ENCODE peak calls at places on chromosomes 4 and X, in five cellular contexts. One of them, this sample, is unnamed.

GRCh38 chrX:16386126-16386525 is 218.8 kb downstream of the MAGEB17 start:
- DNase-seq in IMR-90: peak; percentile 15
- DNase-seq in H9: no peak
- DNase-seq in neuronal stem cell: no peak
- DNase-seq in H1: no peak
- DNase-seq in this sample: no peak

GRCh38 chr4:57303012-57303751 is 193.0 kb upstream of the IGFBP7 start:
- DNase-seq in IMR-90: no peak
- DNase-seq in H9: no peak
- DNase-seq in neuronal stem cell: no peak
- DNase-seq in H1: no peak
- DNase-seq in this sample: peak; percentile 16

GRCh38 chrX:48696301-48697181 is at the start of gene SUV39H1:
- DNase-seq in IMR-90: peak; percentile 81
- DNase-seq in H9: peak; percentile 86
- DNase-seq in neuronal stem cell: peak; percentile 75
- DNase-seq in H1: no peak
- DNase-seq in this sample: peak; percentile 89

GRCh38 chr4:189301692-189302091 is 639.0 kb upstream of the FRG1 start:
- DNase-seq in IMR-90: no peak
- DNase-seq in H9: no peak
- DNase-seq in neuronal stem cell: no peak
- DNase-seq in H1: no peak
- DNase-seq in this sample: no peak

GRCh38 chr4:150593996-150594395 is 12.0 kb downstream of the MAB21L2 start:
- DNase-seq in IMR-90: peak; percentile 36
- DNase-seq in H9: no peak
- DNase-seq in neuronal stem cell: no peak
- DNase-seq in H1: no peak
- DNase-seq in this sample: peak; percentile 33

GRCh38 chr4:41644288-41644914 is 104.1 kb downstream of the PHOX2B start:
- DNase-seq in IMR-90: peak; percentile 16
- DNase-seq in H9: peak; percentile 93
- DNase-seq in neuronal stem cell: peak; percentile 81
- DNase-seq in H1: peak; percentile 67
- DNase-seq in this sample: peak; percentile 67

GRCh38 chrX:3638280-3638873 is 75.1 kb downstream of the PRKX start:
- DNase-seq in IMR-90: peak; percentile 48
- DNase-seq in H9: no peak
- DNase-seq in neuronal stem cell: peak; percentile 23
- DNase-seq in H1: no peak
- DNase-seq in this sample: peak; percentile 40

GRCh38 chr4:107153228-107153627 is 117.1 kb upstream of the DKK2 start:
- DNase-seq in IMR-90: no peak
- DNase-seq in H9: peak; percentile 72
- DNase-seq in neuronal stem cell: peak; percentile 4
- DNase-seq in H1: peak; percentile 36
- DNase-seq in this sample: no peak

GRCh38 chr4:146161243-146161642 is 14.3 kb upstream of the LSM6 start:
- DNase-seq in IMR-90: no peak
- DNase-seq in H9: no peak
- DNase-seq in neuronal stem cell: no peak
- DNase-seq in H1: no peak
- DNase-seq in this sample: no peak

GRCh38 chrX:42530027-42530426 is 247.9 kb downstream of the PPP1R2C start:
- DNase-seq in IMR-90: peak; percentile 28
- DNase-seq in H9: no peak
- DNase-seq in neuronal stem cell: no peak
- DNase-seq in H1: no peak
- DNase-seq in this sample: peak; percentile 3

GRCh38 chr4:150302553-150302952 is 224.3 kb downstream of the DCLK2 start:
- DNase-seq in IMR-90: peak; percentile 98
- DNase-seq in H9: no peak
- DNase-seq in neuronal stem cell: no peak
- DNase-seq in H1: no peak
- DNase-seq in this sample: peak; percentile 96

GRCh38 chrX:108485960-108486359 is 46.3 kb downstream of the COL4A5 start:
- DNase-seq in IMR-90: no peak
- DNase-seq in H9: no peak
- DNase-seq in neuronal stem cell: no peak
- DNase-seq in H1: no peak
- DNase-seq in this sample: no peak

GRCh38 chrX:108484251-108484650 is 44.6 kb downstream of the COL4A5 start:
- DNase-seq in IMR-90: no peak
- DNase-seq in H9: no peak
- DNase-seq in neuronal stem cell: no peak
- DNase-seq in H1: no peak
- DNase-seq in this sample: no peak
- H3K4ac ChIP-seq in IMR-90: no peak overlapping the region
- H3K4ac ChIP-seq in H9: no peak overlapping the region
- H3K4ac ChIP-seq in neuronal stem cell: no peak overlapping the region
- H3K4ac ChIP-seq in H1: no peak overlapping the region
- H3K4ac ChIP-seq in this sample: no peak overlapping the region

GRCh38 chr4:174537634-174538033 is 15.3 kb upstream of the HPGD start:
- DNase-seq in IMR-90: no peak
- DNase-seq in H9: no peak
- DNase-seq in neuronal stem cell: no peak
- DNase-seq in H1: no peak
- DNase-seq in this sample: no peak

GRCh38 chr4:174538123-174538875 is 16.0 kb upstream of the HPGD start:
- DNase-seq in IMR-90: no peak
- DNase-seq in H9: no peak
- DNase-seq in neuronal stem cell: no peak
- DNase-seq in H1: no peak
- DNase-seq in this sample: peak; percentile 39

GRCh38 chr4:174538876-174539250 is 16.6 kb upstream of the HPGD start:
- DNase-seq in IMR-90: no peak
- DNase-seq in H9: no peak
- DNase-seq in neuronal stem cell: no peak
- DNase-seq in H1: no peak
- DNase-seq in this sample: no peak

GRCh38 chr4:174539571-174539970 is 17.3 kb upstream of the HPGD start:
- DNase-seq in IMR-90: no peak
- DNase-seq in H9: no peak
- DNase-seq in neuronal stem cell: no peak
- DNase-seq in H1: no peak
- DNase-seq in this sample: no peak

GRCh38 chr4:174540175-174540574 is 17.9 kb upstream of the HPGD start:
- DNase-seq in IMR-90: no peak
- DNase-seq in H9: no peak
- DNase-seq in neuronal stem cell: no peak
- DNase-seq in H1: no peak
- DNase-seq in this sample: no peak
- H4K91ac ChIP-seq in IMR-90: no peak overlapping the region
- H4K91ac ChIP-seq in H9: no peak overlapping the region
- H4K91ac ChIP-seq in neuronal stem cell: no peak overlapping the region
- H4K91ac ChIP-seq in H1: no peak overlapping the region
- H4K91ac ChIP-seq in this sample: no peak overlapping the region

GRCh38 chr4:170003071-170004070 is 22.8 kb downstream of the MFAP3L start:
- DNase-seq in IMR-90: no peak
- DNase-seq in H9: no peak
- DNase-seq in neuronal stem cell: no peak
- DNase-seq in H1: no peak
- DNase-seq in this sample: no peak
- H3K4ac ChIP-seq in IMR-90: no peak overlapping the region
- H3K4ac ChIP-seq in H9: no peak overlapping the region
- H3K4ac ChIP-seq in neuronal stem cell: no peak overlapping the region
- H3K4ac ChIP-seq in H1: no peak overlapping the region
- H3K4ac ChIP-seq in this sample: no peak overlapping the region

GRCh38 chr4:2746891-2747695 is 9.0 kb downstream of the TNIP2 start:
- DNase-seq in IMR-90: no peak
- DNase-seq in H9: no peak
- DNase-seq in neuronal stem cell: no peak
- DNase-seq in H1: no peak
- DNase-seq in this sample: no peak
- H4K91ac ChIP-seq in IMR-90: no peak overlapping the region
- H4K91ac ChIP-seq in H9: no peak overlapping the region
- H4K91ac ChIP-seq in neuronal stem cell: no peak overlapping the region
- H4K91ac ChIP-seq in H1: no peak overlapping the region
- H4K91ac ChIP-seq in this sample: no peak overlapping the region

DNA sequence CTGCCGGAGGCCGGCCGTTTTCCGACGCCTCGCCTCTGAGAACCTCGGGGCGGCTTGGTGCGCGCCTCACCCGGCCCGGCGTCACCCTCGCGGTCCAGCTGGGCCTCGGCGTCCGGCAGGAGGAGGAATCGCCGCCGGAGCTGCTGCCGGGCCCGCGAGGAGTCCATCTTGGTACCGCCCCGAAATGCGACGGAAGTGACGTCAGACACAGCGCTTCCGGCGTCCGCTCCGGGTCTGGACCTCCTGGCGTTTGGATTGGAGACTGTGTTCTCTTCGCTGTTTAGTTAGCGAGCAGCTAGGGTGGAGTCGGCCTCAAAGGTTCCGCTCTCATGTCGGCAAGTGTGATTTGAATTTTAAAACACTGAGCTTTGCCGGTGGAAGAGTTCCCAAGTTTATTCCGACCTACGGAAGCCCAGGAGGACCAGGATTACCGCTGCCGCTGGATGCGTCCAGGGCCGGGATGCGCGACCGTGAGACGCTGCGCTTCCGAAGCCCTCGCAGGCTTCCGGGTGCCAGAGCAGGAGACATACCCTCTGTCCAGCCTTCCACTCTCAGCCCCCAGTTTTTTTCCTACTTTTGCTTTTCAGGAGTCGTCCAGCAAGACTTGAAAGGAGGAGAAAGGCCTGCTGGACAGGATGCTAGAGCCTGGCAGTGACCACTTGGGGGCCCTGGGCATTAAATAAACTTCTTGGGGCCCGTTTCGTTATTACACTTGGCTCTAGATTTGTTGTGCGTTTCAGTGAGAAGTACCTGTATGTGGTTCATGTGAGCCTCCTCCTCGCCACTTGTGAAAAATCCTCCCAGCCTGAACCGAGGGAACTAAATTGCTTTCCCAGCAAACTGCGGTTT is at the start of gene TMEM128:
- DNase-seq in IMR-90: peak; percentile 93
- DNase-seq in H9: peak; percentile 93
- DNase-seq in neuronal stem cell: peak; percentile 93
- DNase-seq in H1: peak; percentile 54
- DNase-seq in this sample: peak; percentile 96
- H3K4ac ChIP-seq in IMR-90: peak within 1 kb of the TSS; percentile 90
- H3K4ac ChIP-seq in H9: no peak within 1 kb of the TSS
- H3K4ac ChIP-seq in neuronal stem cell: no peak within 1 kb of the TSS
- H3K4ac ChIP-seq in H1: no peak within 1 kb of the TSS
- H3K4ac ChIP-seq in this sample: peak within 1 kb of the TSS; percentile 95

This sample was measured in mesenchymal stem cell.